ENCODE peak calls at places on chromosomes 6 and 20, in six cellular contexts. One of them, this sample, is unnamed.

GRCh38 chr6:15907914-15908518 is 220.9 kb upstream of the MYLIP start:
- DNase-seq in IMR-90: no peak
- DNase-seq in cardiac muscle cell: no peak
- DNase-seq in GM23338: peak; percentile 44
- DNase-seq in thoracic aorta: no peak
- DNase-seq in left ventricle myocardium inferior: no peak
- DNase-seq in this sample: no peak

GRCh38 chr6:92495246-92495645 is 924.1 kb downstream of the EPHA7 start:
- DNase-seq in IMR-90: no peak
- DNase-seq in cardiac muscle cell: no peak
- DNase-seq in GM23338: no peak
- DNase-seq in thoracic aorta: no peak
- DNase-seq in left ventricle myocardium inferior: no peak
- DNase-seq in this sample: no peak

GRCh38 chr6:111620168-111620567 is 14.5 kb upstream of the TRAF3IP2 start:
- DNase-seq in IMR-90: no peak
- DNase-seq in cardiac muscle cell: no peak
- DNase-seq in GM23338: no peak
- DNase-seq in thoracic aorta: no peak
- DNase-seq in left ventricle myocardium inferior: no peak
- DNase-seq in this sample: no peak

GRCh38 chr6:3320238-3320637 is 61.5 kb downstream of the PSMG4 start:
- DNase-seq in IMR-90: no peak
- DNase-seq in cardiac muscle cell: no peak
- DNase-seq in GM23338: no peak
- DNase-seq in thoracic aorta: no peak
- DNase-seq in left ventricle myocardium inferior: no peak
- DNase-seq in this sample: no peak

GRCh38 chr20:38143646-38144554 is 21.2 kb downstream of the TGM2 start:
- DNase-seq in IMR-90: peak; percentile 95
- DNase-seq in cardiac muscle cell: peak; percentile 49
- DNase-seq in GM23338: no peak
- DNase-seq in thoracic aorta: peak; percentile 78
- DNase-seq in left ventricle myocardium inferior: no peak
- DNase-seq in this sample: peak; percentile 57

GRCh38 chr6:9537381-9537780 is 877.5 kb downstream of the TFAP2A start:
- DNase-seq in IMR-90: peak; percentile 25
- DNase-seq in cardiac muscle cell: no peak
- DNase-seq in GM23338: no peak
- DNase-seq in thoracic aorta: no peak
- DNase-seq in left ventricle myocardium inferior: no peak
- DNase-seq in this sample: no peak

GRCh38 chr20:20549267-20549612 is 163.2 kb downstream of the RALGAPA2 start:
- DNase-seq in IMR-90: no peak
- DNase-seq in cardiac muscle cell: no peak
- DNase-seq in GM23338: no peak
- DNase-seq in thoracic aorta: no peak
- DNase-seq in left ventricle myocardium inferior: no peak
- DNase-seq in this sample: no peak

GRCh38 chr20:46206025-46206424 is 87.9 kb downstream of the CD40 start:
- DNase-seq in IMR-90: peak; percentile 28
- DNase-seq in cardiac muscle cell: no peak
- DNase-seq in GM23338: no peak
- DNase-seq in thoracic aorta: no peak
- DNase-seq in left ventricle myocardium inferior: peak; percentile 36
- DNase-seq in this sample: peak; percentile 46

GRCh38 chr6:163841326-163841725 is 426.8 kb downstream of the QKI start:
- DNase-seq in IMR-90: no peak
- DNase-seq in cardiac muscle cell: no peak
- DNase-seq in GM23338: no peak
- DNase-seq in thoracic aorta: no peak
- DNase-seq in left ventricle myocardium inferior: no peak
- DNase-seq in this sample: no peak

GRCh38 chr20:62603907-62604785 is 38.2 kb upstream of the SLCO4A1 start:
- DNase-seq in IMR-90: no peak
- DNase-seq in cardiac muscle cell: no peak
- DNase-seq in GM23338: no peak
- DNase-seq in thoracic aorta: no peak
- DNase-seq in left ventricle myocardium inferior: no peak
- DNase-seq in this sample: no peak

GRCh38 chr6:52790841-52791240 is 12.8 kb downstream of the GSTA1 start:
- DNase-seq in IMR-90: no peak
- DNase-seq in cardiac muscle cell: no peak
- DNase-seq in GM23338: no peak
- DNase-seq in thoracic aorta: no peak
- DNase-seq in left ventricle myocardium inferior: no peak
- DNase-seq in this sample: no peak

GRCh38 chr6:31702421-31702818 is 704 bp downstream of the ABHD16A start:
- DNase-seq in IMR-90: no peak
- DNase-seq in cardiac muscle cell: peak; percentile 45
- DNase-seq in GM23338: no peak
- DNase-seq in thoracic aorta: no peak
- DNase-seq in left ventricle myocardium inferior: no peak
- DNase-seq in this sample: no peak

GRCh38 chr6:148524509-148524908 is 181.9 kb downstream of the SASH1 start:
- DNase-seq in IMR-90: peak; percentile 95
- DNase-seq in cardiac muscle cell: no peak
- DNase-seq in GM23338: no peak
- DNase-seq in thoracic aorta: no peak
- DNase-seq in left ventricle myocardium inferior: no peak
- DNase-seq in this sample: no peak

GRCh38 chr6:15264902-15265761 is 19.3 kb downstream of the JARID2 start:
- DNase-seq in IMR-90: peak; percentile 79
- DNase-seq in cardiac muscle cell: no peak
- DNase-seq in GM23338: peak; percentile 68
- DNase-seq in thoracic aorta: no peak
- DNase-seq in left ventricle myocardium inferior: peak; percentile 48
- DNase-seq in this sample: peak; percentile 42

GRCh38 chr20:24608926-24609667 is 139.7 kb downstream of the SYNDIG1 start:
- DNase-seq in IMR-90: peak; percentile 13
- DNase-seq in cardiac muscle cell: no peak
- DNase-seq in GM23338: no peak
- DNase-seq in thoracic aorta: no peak
- DNase-seq in left ventricle myocardium inferior: no peak
- DNase-seq in this sample: no peak

DNA sequence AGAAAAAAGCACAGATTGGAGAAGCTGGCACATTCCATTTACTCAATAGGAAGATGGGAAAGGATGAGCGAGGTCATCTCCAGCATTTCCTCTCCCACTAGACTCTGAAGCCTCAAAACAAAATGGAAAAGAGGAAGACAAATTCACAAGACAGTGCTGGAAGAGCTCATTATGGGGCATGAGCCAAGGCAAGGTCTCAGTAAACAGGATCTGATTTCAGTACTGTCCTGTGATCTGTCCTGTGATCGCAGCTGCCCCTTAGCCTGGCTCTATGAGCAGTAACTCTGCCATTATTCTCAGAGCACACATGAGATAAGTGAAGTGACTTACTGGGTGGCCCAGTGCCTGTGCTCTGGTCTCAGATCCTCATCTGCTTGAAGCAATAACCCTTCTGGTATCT is 68.1 kb upstream of the SLC4A11 start:
- DNase-seq in IMR-90: no peak
- DNase-seq in cardiac muscle cell: no peak
- DNase-seq in GM23338: no peak
- DNase-seq in thoracic aorta: no peak
- DNase-seq in left ventricle myocardium inferior: no peak
- DNase-seq in this sample: no peak
- TF ChIP-seq CTCF in IMR-90: no peak
- TF ChIP-seq CTCF in cardiac muscle cell: no peak
- TF ChIP-seq CTCF in GM23338: no peak
- TF ChIP-seq CTCF in thoracic aorta: no peak
- TF ChIP-seq CTCF in left ventricle myocardium inferior: no peak
- TF ChIP-seq CTCF in this sample: no peak

GRCh38 chr6:37690964-37691735 is 6.5 kb downstream of the MDGA1 start:
- DNase-seq in IMR-90: peak; percentile 69
- DNase-seq in cardiac muscle cell: no peak
- DNase-seq in GM23338: no peak
- DNase-seq in thoracic aorta: no peak
- DNase-seq in left ventricle myocardium inferior: no peak
- DNase-seq in this sample: no peak

GRCh38 chr6:37693546-37694250 is 4.0 kb downstream of the MDGA1 start:
- DNase-seq in IMR-90: no peak
- DNase-seq in cardiac muscle cell: no peak
- DNase-seq in GM23338: no peak
- DNase-seq in thoracic aorta: no peak
- DNase-seq in left ventricle myocardium inferior: no peak
- DNase-seq in this sample: no peak

GRCh38 chr6:37694259-37694658 is 3.4 kb downstream of the MDGA1 start:
- DNase-seq in IMR-90: no peak
- DNase-seq in cardiac muscle cell: no peak
- DNase-seq in GM23338: no peak
- DNase-seq in thoracic aorta: no peak
- DNase-seq in left ventricle myocardium inferior: no peak
- DNase-seq in this sample: no peak

GRCh38 chr6:37693079-37693478 is 4.6 kb downstream of the MDGA1 start:
- DNase-seq in IMR-90: no peak
- DNase-seq in cardiac muscle cell: no peak
- DNase-seq in GM23338: no peak
- DNase-seq in thoracic aorta: no peak
- DNase-seq in left ventricle myocardium inferior: no peak
- DNase-seq in this sample: no peak

GRCh38 chr6:37691904-37692806 is 5.5 kb downstream of the MDGA1 start:
- DNase-seq in IMR-90: peak; percentile 58
- DNase-seq in cardiac muscle cell: peak; percentile 74
- DNase-seq in GM23338: peak; percentile 85
- DNase-seq in thoracic aorta: no peak
- DNase-seq in left ventricle myocardium inferior: peak; percentile 70
- DNase-seq in this sample: peak; percentile 74
- H3K27me3 ChIP-seq in IMR-90: peaks cover 5% of the 10 kb centered on the region
- H3K27me3 ChIP-seq in cardiac muscle cell: peaks cover 51% of the 10 kb centered on the region
- H3K27me3 ChIP-seq in GM23338: peaks cover 51% of the 10 kb centered on the region
- H3K27me3 ChIP-seq in thoracic aorta: no peaks in the 10 kb centered on the region
- H3K27me3 ChIP-seq in left ventricle myocardium inferior: peaks cover 51% of the 10 kb centered on the region
- H3K27me3 ChIP-seq in this sample: no peaks in the 10 kb centered on the region

GRCh38 chr6:149964243-149965190 is 774 bp downstream of the ULBP1 start:
- DNase-seq in IMR-90: peak; percentile 16
- DNase-seq in cardiac muscle cell: peak; percentile 15
- DNase-seq in GM23338: no peak
- DNase-seq in thoracic aorta: no peak
- DNase-seq in left ventricle myocardium inferior: no peak
- DNase-seq in this sample: no peak

GRCh38 chr6:149965191-149966020 is 1.7 kb downstream of the ULBP1 start:
- DNase-seq in IMR-90: no peak
- DNase-seq in cardiac muscle cell: peak; percentile 27
- DNase-seq in GM23338: peak; percentile 60
- DNase-seq in thoracic aorta: no peak
- DNase-seq in left ventricle myocardium inferior: no peak
- DNase-seq in this sample: no peak

GRCh38 chr6:149962461-149963211 is 1.1 kb upstream of the ULBP1 start:
- DNase-seq in IMR-90: no peak
- DNase-seq in cardiac muscle cell: no peak
- DNase-seq in GM23338: no peak
- DNase-seq in thoracic aorta: no peak
- DNase-seq in left ventricle myocardium inferior: no peak
- DNase-seq in this sample: no peak

GRCh38 chr6:149963212-149963461 is 606 bp upstream of the ULBP1 start:
- DNase-seq in IMR-90: peak; percentile 40
- DNase-seq in cardiac muscle cell: no peak
- DNase-seq in GM23338: peak; percentile 62
- DNase-seq in thoracic aorta: no peak
- DNase-seq in left ventricle myocardium inferior: no peak
- DNase-seq in this sample: no peak

GRCh38 chr6:149963462-149964242 is at the start of gene ULBP1:
- DNase-seq in IMR-90: peak; percentile 83
- DNase-seq in cardiac muscle cell: peak; percentile 51
- DNase-seq in GM23338: peak; percentile 92
- DNase-seq in thoracic aorta: peak; percentile 40
- DNase-seq in left ventricle myocardium inferior: peak; percentile 90
- DNase-seq in this sample: peak; percentile 87
- TF ChIP-seq CTCF in IMR-90: no peak
- TF ChIP-seq CTCF in cardiac muscle cell: peak; percentile 22
- TF ChIP-seq CTCF in GM23338: no peak
- TF ChIP-seq CTCF in thoracic aorta: no peak
- TF ChIP-seq CTCF in left ventricle myocardium inferior: no peak
- TF ChIP-seq CTCF in this sample: no peak

GRCh38 chr20:59703046-59703445 is 98.7 kb downstream of the PHACTR3 start:
- DNase-seq in IMR-90: no peak
- DNase-seq in cardiac muscle cell: no peak
- DNase-seq in GM23338: no peak
- DNase-seq in thoracic aorta: no peak
- DNase-seq in left ventricle myocardium inferior: no peak
- DNase-seq in this sample: no peak
- H3K27me3 ChIP-seq in IMR-90: no peaks in the 10 kb centered on the region
- H3K27me3 ChIP-seq in cardiac muscle cell: no peaks in the 10 kb centered on the region
- H3K27me3 ChIP-seq in GM23338: peaks cover 5% of the 10 kb centered on the region
- H3K27me3 ChIP-seq in thoracic aorta: no peaks in the 10 kb centered on the region
- H3K27me3 ChIP-seq in left ventricle myocardium inferior: no peaks in the 10 kb centered on the region
- H3K27me3 ChIP-seq in this sample: no peaks in the 10 kb centered on the region

DNA sequence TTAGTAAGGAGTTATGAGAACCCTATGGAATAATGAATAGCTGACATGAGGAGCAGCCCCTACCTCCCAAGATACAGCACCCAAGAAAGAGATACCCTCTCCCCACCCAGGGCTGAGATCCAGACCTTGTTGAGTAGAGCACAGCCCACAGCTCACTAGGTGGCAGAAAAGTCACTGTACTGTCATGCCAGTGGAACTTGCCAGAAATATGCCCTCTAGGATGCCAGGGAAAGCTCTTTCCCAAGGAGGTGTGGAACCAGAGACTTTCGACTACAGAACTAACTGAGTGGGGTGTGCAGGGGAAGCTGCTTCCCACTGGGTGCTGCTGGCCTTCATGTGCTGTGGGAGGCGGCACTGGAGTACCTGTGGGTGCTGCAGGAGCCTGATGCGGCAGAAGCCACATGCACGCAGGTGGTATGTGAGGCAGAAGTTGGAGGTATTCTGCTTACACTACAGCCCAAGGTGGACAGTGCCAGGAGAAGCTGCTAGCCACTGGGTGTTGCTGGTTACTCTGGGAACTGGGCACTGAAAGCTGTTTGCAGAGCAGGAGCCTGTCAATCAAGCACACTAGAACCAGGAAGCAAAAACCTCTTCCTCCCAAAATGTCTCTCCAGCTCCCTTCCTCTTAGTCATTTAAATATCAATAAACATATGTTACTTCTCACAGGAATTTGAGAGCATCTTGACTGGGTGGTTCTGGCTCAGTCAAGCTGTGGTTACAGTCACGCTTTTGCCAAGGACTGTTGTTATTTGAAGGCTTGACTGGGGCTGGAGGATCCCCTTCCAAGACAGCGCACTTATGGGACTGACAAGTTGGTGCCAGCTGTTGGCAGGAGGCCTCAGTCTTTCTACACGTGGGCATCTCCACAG is 17.9 kb downstream of the ARMC12 start:
- DNase-seq in IMR-90: peak; percentile 45
- DNase-seq in cardiac muscle cell: no peak
- DNase-seq in GM23338: no peak
- DNase-seq in thoracic aorta: no peak
- DNase-seq in left ventricle myocardium inferior: no peak
- DNase-seq in this sample: no peak
- TF ChIP-seq CTCF in IMR-90: no peak
- TF ChIP-seq CTCF in cardiac muscle cell: no peak
- TF ChIP-seq CTCF in GM23338: no peak
- TF ChIP-seq CTCF in thoracic aorta: no peak
- TF ChIP-seq CTCF in left ventricle myocardium inferior: peak; percentile 33
- TF ChIP-seq CTCF in this sample: no peak

GRCh38 chr6:136921521-136921935 is 573 bp upstream of the SLC35D3 start:
- DNase-seq in IMR-90: no peak
- DNase-seq in cardiac muscle cell: peak; percentile 52
- DNase-seq in GM23338: peak; percentile 49
- DNase-seq in thoracic aorta: no peak
- DNase-seq in left ventricle myocardium inferior: no peak
- DNase-seq in this sample: peak; percentile 14
- H3K27me3 ChIP-seq in IMR-90: peaks cover 48% of the 10 kb centered on the region
- H3K27me3 ChIP-seq in cardiac muscle cell: peaks cover 81% of the 10 kb centered on the region
- H3K27me3 ChIP-seq in GM23338: peaks cover 80% of the 10 kb centered on the region
- H3K27me3 ChIP-seq in thoracic aorta: peaks cover 13% of the 10 kb centered on the region
- H3K27me3 ChIP-seq in left ventricle myocardium inferior: peaks cover 76% of the 10 kb centered on the region
- H3K27me3 ChIP-seq in this sample: peaks cover 70% of the 10 kb centered on the region

GRCh38 chr6:82619573-82619972 is 256.0 kb downstream of the TPBG start:
- DNase-seq in IMR-90: no peak
- DNase-seq in cardiac muscle cell: no peak
- DNase-seq in GM23338: no peak
- DNase-seq in thoracic aorta: no peak
- DNase-seq in left ventricle myocardium inferior: no peak
- DNase-seq in this sample: no peak
- TF ChIP-seq CTCF in IMR-90: no peak
- TF ChIP-seq CTCF in cardiac muscle cell: no peak
- TF ChIP-seq CTCF in GM23338: no peak
- TF ChIP-seq CTCF in thoracic aorta: no peak
- TF ChIP-seq CTCF in left ventricle myocardium inferior: no peak
- TF ChIP-seq CTCF in this sample: no peak